ENCODE peak calls at places on chromosome 4, in four cellular contexts. W is prostate gland, Z is psoas muscle, J is cardiac muscle cell. X is an unnamed sample.
A peak's percentile ranks its signal among the peaks of the same experiment; 100 is the strongest.

GRCh38 chr4:115113382-115114106 is at the start of gene NDST4:
- DNase-seq in W (peak; percentile 6), Z (no peak), J (peak; percentile 32), X (no peak)

GRCh38 chr4:152805071-152805650 is 25.4 kb downstream of the ARFIP1 start:
- DNase-seq in W (no peak), Z (no peak), J (no peak), X (no peak)

GRCh38 chr4:139815646-139816601 is 150.3 kb downstream of the MGST2 start:
- DNase-seq in W (no peak), Z (peak; percentile 56), J (peak; percentile 29), X (no peak)

GRCh38 chr4:101286663-101287062 is 60.7 kb downstream of the PPP3CA start:
- DNase-seq in W (no peak), Z (no peak), J (peak; percentile 8), X (no peak)

GRCh38 chr4:140790765-140791164 is 34.6 kb upstream of the TBC1D9 start:
- DNase-seq in W (no peak), Z (no peak), J (no peak), X (peak; percentile 27)

GRCh38 chr4:107349732-107350131 is 313.6 kb upstream of the DKK2 start:
- DNase-seq in W (no peak), Z (no peak), J (no peak), X (no peak)

GRCh38 chr4:8090312-8090711 is 68.3 kb downstream of the ABLIM2 start:
- DNase-seq in W (peak; percentile 33), Z (peak; percentile 24), J (no peak), X (peak; percentile 90)

GRCh38 chr4:109009909-109010308 is 247.1 kb upstream of the ETNPPL start:
- DNase-seq in W (peak; percentile 10), Z (no peak), J (no peak), X (no peak)

GRCh38 chr4:17260395-17260907 is 251.4 kb downstream of the QDPR start:
- DNase-seq in W (no peak), Z (no peak), J (no peak), X (no peak)

GRCh38 chr4:80017125-80017854 is 55.7 kb downstream of the ANTXR2 start:
- DNase-seq in W (no peak), Z (no peak), J (peak; percentile 5), X (no peak)

GRCh38 chr4:110514889-110515479 is 39.0 kb downstream of the ENPEP start:
- DNase-seq in W (no peak), Z (no peak), J (peak; percentile 48), X (no peak)

GRCh38 chr4:154953691-154954090 is 172.6 kb downstream of the RBM46 start:
- DNase-seq in W (no peak), Z (no peak), J (no peak), X (no peak)

GRCh38 chr4:139108567-139109128 is 68.4 kb downstream of the ELF2 start:
- DNase-seq in W (no peak), Z (no peak), J (no peak), X (no peak)

GRCh38 chr4:105594094-105595010 is 41.9 kb downstream of the ARHGEF38 start:
- DNase-seq in W (no peak), Z (no peak), J (no peak), X (no peak)

GRCh38 chr4:74649193-74649592 is 145.1 kb downstream of the BTC start:
- DNase-seq in W (no peak), Z (no peak), J (no peak), X (no peak)

GRCh38 chr4:184168406-184169019 is 49.2 kb downstream of the ENPP6 start:
- DNase-seq in W (peak; percentile 41), Z (peak; percentile 71), J (peak; percentile 85), X (peak; percentile 54)

GRCh38 chr4:6231663-6232165 is 31.4 kb upstream of the JAKMIP1 start:
- DNase-seq in W (no peak), Z (no peak), J (no peak), X (no peak)

GRCh38 chr4:2591189-2591588 is 54.7 kb downstream of the FAM193A start:
- DNase-seq in W (no peak), Z (no peak), J (peak; percentile 65), X (no peak)

GRCh38 chr4:152803541-152803940 is 23.8 kb downstream of the ARFIP1 start:
- DNase-seq in W (no peak), Z (no peak), J (no peak), X (no peak)

GRCh38 chr4:125187221-125187620 is 127.5 kb upstream of the FAT4 start:
- DNase-seq in W (no peak), Z (no peak), J (no peak), X (no peak)

GRCh38 chr4:76953956-76954355 is 4.4 kb downstream of the SEPTIN11 start:
- DNase-seq in W (no peak), Z (no peak), J (no peak), X (no peak)

GRCh38 chr4:122480023-122480422 is 23.5 kb upstream of the IL2 start:
- DNase-seq in W (no peak), Z (no peak), J (peak; percentile 69), X (no peak)

GRCh38 chr4:52093466-52093865 is 42.4 kb downstream of the SPATA18 start:
- DNase-seq in W (no peak), Z (no peak), J (no peak), X (no peak)

GRCh38 chr4:54227261-54228063 is 1.6 kb upstream of the PDGFRA start:
- DNase-seq in W (no peak), Z (no peak), J (peak; percentile 74), X (no peak)

GRCh38 chr4:152264106-152264505 is 271.8 kb downstream of the FBXW7 start:
- DNase-seq in W (no peak), Z (no peak), J (no peak), X (no peak)

GRCh38 chr4:158253350-158253980 is 43.2 kb downstream of the TMEM144 start:
- DNase-seq in W (peak; percentile 55), Z (no peak), J (peak; percentile 67), X (peak; percentile 60)

GRCh38 chr4:169410839-169411770 is 140.3 kb upstream of the SH3RF1 start:
- DNase-seq in W (no peak), Z (no peak), J (peak; percentile 36), X (peak; percentile 27)

GRCh38 chr4:26912810-26913209 is 52.2 kb downstream of the STIM2 start:
- DNase-seq in W (no peak), Z (no peak), J (no peak), X (no peak)

GRCh38 chr4:154626793-154627484 is 14.5 kb upstream of the FGG start:
- DNase-seq in W (peak; percentile 27), Z (peak; percentile 27), J (peak; percentile 87), X (peak; percentile 26)

GRCh38 chr4:129526812-129527211 is 430.9 kb downstream of the C4orf33 start:
- DNase-seq in W (no peak), Z (no peak), J (no peak), X (no peak)

GRCh38 chr4:36243355-36244256 is 708 bp downstream of the ARAP2 start:
- DNase-seq in W (peak; percentile 27), Z (peak; percentile 36), J (no peak), X (peak; percentile 64)

GRCh38 chr4:36244257-36245084 is at the start of gene ARAP2:
- DNase-seq in W (peak; percentile 73), Z (peak; percentile 55), J (peak; percentile 73), X (peak; percentile 47)

GRCh38 chr4:36237366-36238353 is 6.7 kb downstream of the ARAP2 start:
- DNase-seq in W (no peak), Z (no peak), J (no peak), X (no peak)

GRCh38 chr4:36241771-36242170 is 2.5 kb downstream of the ARAP2 start:
- DNase-seq in W (no peak), Z (no peak), J (no peak), X (no peak)

DNA sequence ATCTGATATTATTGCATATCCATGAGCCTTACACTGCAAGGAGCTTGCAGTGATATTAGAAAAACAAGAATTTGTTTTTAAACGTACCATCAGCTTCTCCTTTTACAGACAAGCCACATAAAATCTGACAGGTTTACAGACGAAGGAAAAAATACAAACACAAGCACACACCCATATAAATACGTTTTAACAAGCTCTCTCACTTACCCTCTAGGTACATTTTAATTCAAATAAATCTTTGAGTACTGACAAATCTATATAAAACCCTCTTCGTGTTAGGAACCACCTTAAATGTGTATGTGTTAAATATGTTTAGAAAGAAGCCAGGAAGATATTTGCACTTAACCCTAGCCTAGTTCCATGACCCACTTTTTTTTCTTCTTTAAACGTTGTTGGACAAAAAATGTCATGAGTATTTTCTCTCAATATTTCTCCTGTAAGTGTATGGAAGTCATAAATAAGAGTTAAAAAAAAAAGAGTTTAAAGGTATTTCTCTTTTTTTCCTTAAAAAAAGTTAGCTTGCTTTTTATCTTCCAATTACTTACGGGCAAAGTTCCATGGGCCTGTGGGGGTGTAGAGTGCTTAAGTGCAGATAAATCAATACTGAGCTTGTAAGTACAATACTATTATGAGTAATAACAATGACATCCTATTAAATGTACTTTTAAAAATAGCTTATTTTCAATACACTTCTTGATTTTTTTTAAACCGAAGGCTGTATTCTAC is 1.5 kb downstream of the ARAP2 start:
- DNase-seq in W (no peak), Z (no peak), J (no peak), X (no peak)
- H3K4me3 ChIP-seq in W (peak overlapping the region; percentile 73), Z (peak overlapping the region; percentile 65), J (no peak overlapping the region), X (peak overlapping the region; percentile 60)

GRCh38 chr4:98516042-98516440 is 142.4 kb downstream of the TSPAN5 start:
- DNase-seq in W (no peak), Z (no peak), J (no peak), X (no peak)
- H3K27ac ChIP-seq in W (no peak overlapping the region), Z (no peak overlapping the region), J (no peak overlapping the region), X (no peak overlapping the region)

GRCh38 chr4:182715548-182715947 is 201.6 kb downstream of the DCTD start:
- DNase-seq in W (no peak), Z (no peak), J (no peak), X (no peak)
- H3K4me3 ChIP-seq in W (no peak overlapping the region), Z (no peak overlapping the region), J (no peak overlapping the region), X (no peak overlapping the region)

GRCh38 chr4:24984602-24985532 is 45.9 kb downstream of the LGI2 start:
- DNase-seq in W (no peak), Z (no peak), J (no peak), X (no peak)

GRCh38 chr4:24991015-24991414 is 39.7 kb downstream of the LGI2 start:
- DNase-seq in W (no peak), Z (no peak), J (no peak), X (no peak)

GRCh38 chr4:24992968-24993367 is 37.8 kb downstream of the LGI2 start:
- DNase-seq in W (no peak), Z (no peak), J (no peak), X (no peak)

GRCh38 chr4:24989327-24989726 is 41.4 kb downstream of the LGI2 start:
- DNase-seq in W (no peak), Z (no peak), J (no peak), X (no peak)

GRCh38 chr4:24988776-24989175 is 42.0 kb downstream of the LGI2 start:
- DNase-seq in W (no peak), Z (no peak), J (peak; percentile 46), X (no peak)
- H3K27ac ChIP-seq in W (no peak overlapping the region), Z (no peak overlapping the region), J (no peak overlapping the region), X (no peak overlapping the region)

GRCh38 chr4:137960371-137961050 is 281.6 kb downstream of the SLC7A11 start:
- DNase-seq in W (peak; percentile 14), Z (no peak), J (no peak), X (no peak)
- H3K4me3 ChIP-seq in W (no peak overlapping the region), Z (no peak overlapping the region), J (no peak overlapping the region), X (no peak overlapping the region)

DNA sequence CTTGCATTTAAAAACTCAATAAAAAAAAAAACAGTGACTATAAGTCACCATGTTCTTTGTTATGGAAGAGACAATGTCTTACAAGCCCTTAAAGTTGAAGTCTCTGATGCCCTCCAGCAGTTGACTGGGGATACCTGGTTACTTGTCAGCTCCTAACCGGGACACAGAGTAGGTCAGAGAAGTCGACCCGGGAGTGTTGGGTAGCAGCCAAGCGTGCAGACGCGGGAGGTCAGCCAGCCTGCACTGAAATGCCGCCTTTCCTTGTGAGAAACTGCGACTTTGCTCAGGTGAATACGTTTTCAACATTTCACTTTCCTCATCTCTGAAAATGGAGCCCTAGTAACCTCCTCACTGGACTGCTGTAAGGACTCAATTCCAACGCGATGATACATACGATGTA is 81.8 kb downstream of the F11 start:
- DNase-seq in W (no peak), Z (no peak), J (no peak), X (no peak)
- H3K27ac ChIP-seq in W (no peak overlapping the region), Z (no peak overlapping the region), J (no peak overlapping the region), X (no peak overlapping the region)